ENCODE peak calls at places on chromosome 20, in eight cellular contexts. One of them, this sample, is unnamed.

GRCh38 chr20:52847739-52848359 is 124.3 kb upstream of the TSHZ2 start:
- DNase-seq in NCI-H226: no peak
- DNase-seq in C1 segment of cervical spinal cord: no peak
- DNase-seq in fibroblast of lung: no peak
- DNase-seq in occipital lobe: no peak
- DNase-seq in stimulated activated CD8-positive, alpha-beta memory T cell treated with anti-CD3 and anti-CD28 coated beads, Interleukin-15, amount 100 ng/mL, for 1 hour: no peak
- DNase-seq in activated CD4-positive, alpha-beta T cell treated with anti-CD3 and anti-CD28 coated beads for 24 hours: no peak
- DNase-seq in H9: no peak
- DNase-seq in this sample: no peak

GRCh38 chr20:53750827-53751393 is 157.3 kb upstream of the ZNF217 start:
- DNase-seq in fibroblast of lung: peak
- DNase-seq in stimulated activated CD8-positive, alpha-beta memory T cell treated with anti-CD3 and anti-CD28 coated beads, Interleukin-15, amount 100 ng/mL, for 1 hour: no peak
- DNase-seq in H9: no peak
- DNase-seq in C1 segment of cervical spinal cord: no peak
- DNase-seq in occipital lobe: peak
- DNase-seq in NCI-H226: no peak
- DNase-seq in activated CD4-positive, alpha-beta T cell treated with anti-CD3 and anti-CD28 coated beads for 24 hours: no peak
- DNase-seq in this sample: no peak

GRCh38 chr20:63006611-63007471 is at the start of gene BHLHE23:
- DNase-seq in NCI-H226: no peak
- DNase-seq in H9: peak
- DNase-seq in C1 segment of cervical spinal cord: no peak
- DNase-seq in occipital lobe: no peak
- DNase-seq in fibroblast of lung: no peak
- DNase-seq in stimulated activated CD8-positive, alpha-beta memory T cell treated with anti-CD3 and anti-CD28 coated beads, Interleukin-15, amount 100 ng/mL, for 1 hour: no peak
- DNase-seq in activated CD4-positive, alpha-beta T cell treated with anti-CD3 and anti-CD28 coated beads for 24 hours: no peak
- DNase-seq in this sample: no peak

GRCh38 chr20:9203081-9203447 is 134.2 kb downstream of the PLCB4 start:
- DNase-seq in activated CD4-positive, alpha-beta T cell treated with anti-CD3 and anti-CD28 coated beads for 24 hours: no peak
- DNase-seq in NCI-H226: no peak
- DNase-seq in fibroblast of lung: peak
- DNase-seq in C1 segment of cervical spinal cord: no peak
- DNase-seq in H9: no peak
- DNase-seq in stimulated activated CD8-positive, alpha-beta memory T cell treated with anti-CD3 and anti-CD28 coated beads, Interleukin-15, amount 100 ng/mL, for 1 hour: no peak
- DNase-seq in occipital lobe: no peak
- DNase-seq in this sample: no peak

GRCh38 chr20:47535088-47535487 is 33.4 kb downstream of the NCOA3 start:
- DNase-seq in NCI-H226: no peak
- DNase-seq in C1 segment of cervical spinal cord: no peak
- DNase-seq in occipital lobe: no peak
- DNase-seq in H9: peak
- DNase-seq in activated CD4-positive, alpha-beta T cell treated with anti-CD3 and anti-CD28 coated beads for 24 hours: no peak
- DNase-seq in fibroblast of lung: no peak
- DNase-seq in stimulated activated CD8-positive, alpha-beta memory T cell treated with anti-CD3 and anti-CD28 coated beads, Interleukin-15, amount 100 ng/mL, for 1 hour: no peak
- DNase-seq in this sample: no peak

GRCh38 chr20:44819936-44820335 is 9.6 kb upstream of the RIMS4 start:
- DNase-seq in NCI-H226: no peak
- DNase-seq in occipital lobe: no peak
- DNase-seq in stimulated activated CD8-positive, alpha-beta memory T cell treated with anti-CD3 and anti-CD28 coated beads, Interleukin-15, amount 100 ng/mL, for 1 hour: no peak
- DNase-seq in C1 segment of cervical spinal cord: no peak
- DNase-seq in activated CD4-positive, alpha-beta T cell treated with anti-CD3 and anti-CD28 coated beads for 24 hours: no peak
- DNase-seq in H9: no peak
- DNase-seq in fibroblast of lung: no peak
- DNase-seq in this sample: no peak

GRCh38 chr20:61170521-61170920 is 81.5 kb upstream of the CDH4 start:
- DNase-seq in activated CD4-positive, alpha-beta T cell treated with anti-CD3 and anti-CD28 coated beads for 24 hours: no peak
- DNase-seq in NCI-H226: no peak
- DNase-seq in C1 segment of cervical spinal cord: no peak
- DNase-seq in fibroblast of lung: no peak
- DNase-seq in H9: peak
- DNase-seq in occipital lobe: no peak
- DNase-seq in stimulated activated CD8-positive, alpha-beta memory T cell treated with anti-CD3 and anti-CD28 coated beads, Interleukin-15, amount 100 ng/mL, for 1 hour: no peak
- DNase-seq in this sample: no peak

GRCh38 chr20:37797669-37798175 is 103.9 kb downstream of the CTNNBL1 start:
- DNase-seq in stimulated activated CD8-positive, alpha-beta memory T cell treated with anti-CD3 and anti-CD28 coated beads, Interleukin-15, amount 100 ng/mL, for 1 hour: no peak
- DNase-seq in NCI-H226: no peak
- DNase-seq in activated CD4-positive, alpha-beta T cell treated with anti-CD3 and anti-CD28 coated beads for 24 hours: no peak
- DNase-seq in H9: no peak
- DNase-seq in C1 segment of cervical spinal cord: no peak
- DNase-seq in occipital lobe: no peak
- DNase-seq in fibroblast of lung: peak
- DNase-seq in this sample: no peak

GRCh38 chr20:38109025-38109541 is 56.0 kb downstream of the TGM2 start:
- DNase-seq in occipital lobe: no peak
- DNase-seq in fibroblast of lung: peak
- DNase-seq in NCI-H226: no peak
- DNase-seq in H9: no peak
- DNase-seq in C1 segment of cervical spinal cord: no peak
- DNase-seq in stimulated activated CD8-positive, alpha-beta memory T cell treated with anti-CD3 and anti-CD28 coated beads, Interleukin-15, amount 100 ng/mL, for 1 hour: no peak
- DNase-seq in activated CD4-positive, alpha-beta T cell treated with anti-CD3 and anti-CD28 coated beads for 24 hours: no peak
- DNase-seq in this sample: no peak

GRCh38 chr20:38125157-38126056 is 39.7 kb downstream of the TGM2 start:
- DNase-seq in activated CD4-positive, alpha-beta T cell treated with anti-CD3 and anti-CD28 coated beads for 24 hours: no peak
- DNase-seq in NCI-H226: no peak
- DNase-seq in H9: no peak
- DNase-seq in stimulated activated CD8-positive, alpha-beta memory T cell treated with anti-CD3 and anti-CD28 coated beads, Interleukin-15, amount 100 ng/mL, for 1 hour: no peak
- DNase-seq in C1 segment of cervical spinal cord: no peak
- DNase-seq in occipital lobe: no peak
- DNase-seq in fibroblast of lung: peak
- DNase-seq in this sample: no peak

GRCh38 chr20:64254571-64255360 is 782 bp upstream of the PCMTD2 start:
- DNase-seq in C1 segment of cervical spinal cord: no peak
- DNase-seq in occipital lobe: no peak
- DNase-seq in H9: no peak
- DNase-seq in stimulated activated CD8-positive, alpha-beta memory T cell treated with anti-CD3 and anti-CD28 coated beads, Interleukin-15, amount 100 ng/mL, for 1 hour: no peak
- DNase-seq in fibroblast of lung: no peak
- DNase-seq in activated CD4-positive, alpha-beta T cell treated with anti-CD3 and anti-CD28 coated beads for 24 hours: no peak
- DNase-seq in NCI-H226: no peak
- DNase-seq in this sample: no peak

GRCh38 chr20:25136643-25137559 is 55.0 kb upstream of the VSX1 start:
- DNase-seq in NCI-H226: peak
- DNase-seq in fibroblast of lung: peak
- DNase-seq in occipital lobe: peak
- DNase-seq in stimulated activated CD8-positive, alpha-beta memory T cell treated with anti-CD3 and anti-CD28 coated beads, Interleukin-15, amount 100 ng/mL, for 1 hour: no peak
- DNase-seq in activated CD4-positive, alpha-beta T cell treated with anti-CD3 and anti-CD28 coated beads for 24 hours: no peak
- DNase-seq in H9: no peak
- DNase-seq in C1 segment of cervical spinal cord: no peak
- DNase-seq in this sample: peak

GRCh38 chr20:63836335-63837133 is 5.5 kb upstream of the ZBTB46 start:
- DNase-seq in NCI-H226: no peak
- DNase-seq in C1 segment of cervical spinal cord: no peak
- DNase-seq in stimulated activated CD8-positive, alpha-beta memory T cell treated with anti-CD3 and anti-CD28 coated beads, Interleukin-15, amount 100 ng/mL, for 1 hour: no peak
- DNase-seq in H9: peak
- DNase-seq in fibroblast of lung: no peak
- DNase-seq in occipital lobe: no peak
- DNase-seq in activated CD4-positive, alpha-beta T cell treated with anti-CD3 and anti-CD28 coated beads for 24 hours: no peak
- DNase-seq in this sample: no peak

GRCh38 chr20:63087236-63087871 is 80.6 kb upstream of the BHLHE23 start:
- DNase-seq in NCI-H226: no peak
- DNase-seq in stimulated activated CD8-positive, alpha-beta memory T cell treated with anti-CD3 and anti-CD28 coated beads, Interleukin-15, amount 100 ng/mL, for 1 hour: no peak
- DNase-seq in activated CD4-positive, alpha-beta T cell treated with anti-CD3 and anti-CD28 coated beads for 24 hours: no peak
- DNase-seq in fibroblast of lung: no peak
- DNase-seq in occipital lobe: no peak
- DNase-seq in H9: peak
- DNase-seq in C1 segment of cervical spinal cord: no peak
- DNase-seq in this sample: no peak

GRCh38 chr20:57448764-57449354 is 57.7 kb downstream of the RBM38 start:
- DNase-seq in occipital lobe: no peak
- DNase-seq in activated CD4-positive, alpha-beta T cell treated with anti-CD3 and anti-CD28 coated beads for 24 hours: no peak
- DNase-seq in H9: no peak
- DNase-seq in C1 segment of cervical spinal cord: no peak
- DNase-seq in stimulated activated CD8-positive, alpha-beta memory T cell treated with anti-CD3 and anti-CD28 coated beads, Interleukin-15, amount 100 ng/mL, for 1 hour: no peak
- DNase-seq in fibroblast of lung: no peak
- DNase-seq in NCI-H226: no peak
- DNase-seq in this sample: no peak

GRCh38 chr20:17524551-17524950 is 6.6 kb downstream of the BFSP1 start:
- DNase-seq in NCI-H226: no peak
- DNase-seq in C1 segment of cervical spinal cord: no peak
- DNase-seq in activated CD4-positive, alpha-beta T cell treated with anti-CD3 and anti-CD28 coated beads for 24 hours: no peak
- DNase-seq in stimulated activated CD8-positive, alpha-beta memory T cell treated with anti-CD3 and anti-CD28 coated beads, Interleukin-15, amount 100 ng/mL, for 1 hour: no peak
- DNase-seq in fibroblast of lung: no peak
- DNase-seq in occipital lobe: no peak
- DNase-seq in H9: no peak
- DNase-seq in this sample: no peak

GRCh38 chr20:16107172-16107870 is 465.9 kb downstream of the KIF16B start:
- DNase-seq in occipital lobe: no peak
- DNase-seq in stimulated activated CD8-positive, alpha-beta memory T cell treated with anti-CD3 and anti-CD28 coated beads, Interleukin-15, amount 100 ng/mL, for 1 hour: no peak
- DNase-seq in NCI-H226: no peak
- DNase-seq in C1 segment of cervical spinal cord: no peak
- DNase-seq in activated CD4-positive, alpha-beta T cell treated with anti-CD3 and anti-CD28 coated beads for 24 hours: no peak
- DNase-seq in fibroblast of lung: no peak
- DNase-seq in H9: no peak
- DNase-seq in this sample: no peak

GRCh38 chr20:31829731-31830130 is 10.6 kb downstream of the MYLK2 start:
- DNase-seq in C1 segment of cervical spinal cord: no peak
- DNase-seq in occipital lobe: no peak
- DNase-seq in fibroblast of lung: no peak
- DNase-seq in H9: no peak
- DNase-seq in NCI-H226: no peak
- DNase-seq in activated CD4-positive, alpha-beta T cell treated with anti-CD3 and anti-CD28 coated beads for 24 hours: no peak
- DNase-seq in stimulated activated CD8-positive, alpha-beta memory T cell treated with anti-CD3 and anti-CD28 coated beads, Interleukin-15, amount 100 ng/mL, for 1 hour: no peak
- DNase-seq in this sample: no peak

GRCh38 chr20:42714298-42715141 is 475.2 kb downstream of the PTPRT start:
- DNase-seq in activated CD4-positive, alpha-beta T cell treated with anti-CD3 and anti-CD28 coated beads for 24 hours: no peak
- DNase-seq in C1 segment of cervical spinal cord: no peak
- DNase-seq in fibroblast of lung: no peak
- DNase-seq in stimulated activated CD8-positive, alpha-beta memory T cell treated with anti-CD3 and anti-CD28 coated beads, Interleukin-15, amount 100 ng/mL, for 1 hour: no peak
- DNase-seq in H9: no peak
- DNase-seq in NCI-H226: no peak
- DNase-seq in occipital lobe: no peak
- DNase-seq in this sample: no peak

GRCh38 chr20:13825465-13825864 is 40.6 kb downstream of the NDUFAF5 start:
- DNase-seq in fibroblast of lung: no peak
- DNase-seq in activated CD4-positive, alpha-beta T cell treated with anti-CD3 and anti-CD28 coated beads for 24 hours: no peak
- DNase-seq in NCI-H226: no peak
- DNase-seq in C1 segment of cervical spinal cord: no peak
- DNase-seq in occipital lobe: no peak
- DNase-seq in H9: no peak
- DNase-seq in stimulated activated CD8-positive, alpha-beta memory T cell treated with anti-CD3 and anti-CD28 coated beads, Interleukin-15, amount 100 ng/mL, for 1 hour: no peak
- DNase-seq in this sample: no peak

GRCh38 chr20:54726687-54727086 is 251.3 kb downstream of the DOK5 start:
- DNase-seq in occipital lobe: no peak
- DNase-seq in NCI-H226: no peak
- DNase-seq in stimulated activated CD8-positive, alpha-beta memory T cell treated with anti-CD3 and anti-CD28 coated beads, Interleukin-15, amount 100 ng/mL, for 1 hour: no peak
- DNase-seq in activated CD4-positive, alpha-beta T cell treated with anti-CD3 and anti-CD28 coated beads for 24 hours: no peak
- DNase-seq in C1 segment of cervical spinal cord: no peak
- DNase-seq in H9: no peak
- DNase-seq in fibroblast of lung: no peak
- DNase-seq in this sample: no peak

GRCh38 chr20:53660078-53660909 is 66.7 kb upstream of the ZNF217 start:
- DNase-seq in occipital lobe: no peak
- DNase-seq in activated CD4-positive, alpha-beta T cell treated with anti-CD3 and anti-CD28 coated beads for 24 hours: no peak
- DNase-seq in stimulated activated CD8-positive, alpha-beta memory T cell treated with anti-CD3 and anti-CD28 coated beads, Interleukin-15, amount 100 ng/mL, for 1 hour: peak
- DNase-seq in fibroblast of lung: no peak
- DNase-seq in H9: peak
- DNase-seq in NCI-H226: no peak
- DNase-seq in C1 segment of cervical spinal cord: no peak
- DNase-seq in this sample: no peak

GRCh38 chr20:8790442-8791074 is 278.3 kb upstream of the PLCB4 start:
- DNase-seq in fibroblast of lung: peak
- DNase-seq in NCI-H226: peak
- DNase-seq in occipital lobe: no peak
- DNase-seq in stimulated activated CD8-positive, alpha-beta memory T cell treated with anti-CD3 and anti-CD28 coated beads, Interleukin-15, amount 100 ng/mL, for 1 hour: no peak
- DNase-seq in H9: no peak
- DNase-seq in C1 segment of cervical spinal cord: no peak
- DNase-seq in activated CD4-positive, alpha-beta T cell treated with anti-CD3 and anti-CD28 coated beads for 24 hours: no peak
- DNase-seq in this sample: no peak

GRCh38 chr20:17097603-17098002 is 129.2 kb upstream of the PCSK2 start:
- DNase-seq in occipital lobe: no peak
- DNase-seq in stimulated activated CD8-positive, alpha-beta memory T cell treated with anti-CD3 and anti-CD28 coated beads, Interleukin-15, amount 100 ng/mL, for 1 hour: no peak
- DNase-seq in activated CD4-positive, alpha-beta T cell treated with anti-CD3 and anti-CD28 coated beads for 24 hours: no peak
- DNase-seq in fibroblast of lung: no peak
- DNase-seq in H9: no peak
- DNase-seq in NCI-H226: no peak
- DNase-seq in C1 segment of cervical spinal cord: no peak
- DNase-seq in this sample: no peak

GRCh38 chr20:17611290-17611539 is 41.3 kb downstream of the DSTN start:
- DNase-seq in fibroblast of lung: peak
- DNase-seq in activated CD4-positive, alpha-beta T cell treated with anti-CD3 and anti-CD28 coated beads for 24 hours: no peak
- DNase-seq in occipital lobe: no peak
- DNase-seq in NCI-H226: peak
- DNase-seq in C1 segment of cervical spinal cord: no peak
- DNase-seq in H9: no peak
- DNase-seq in stimulated activated CD8-positive, alpha-beta memory T cell treated with anti-CD3 and anti-CD28 coated beads, Interleukin-15, amount 100 ng/mL, for 1 hour: no peak
- DNase-seq in this sample: no peak